ENCODE peak calls at places on chromosomes 1 and 21, in five cellular contexts. N is kidney, V is tibial nerve, U is body of pancreas, A is brain microvascular endothelial cell. Y is an unnamed sample.

GRCh38 chr1:198118136-198118535 is 38.7 kb upstream of the NEK7 start:
- DNase-seq in V (peak), A (peak), U (peak), N (peak), Y (peak)

GRCh38 chr1:33583567-33583966 is 111.1 kb downstream of the ZSCAN20 start:
- DNase-seq in N (no peak), V (no peak), A (no peak), U (no peak), Y (no peak)

GRCh38 chr1:84682047-84682446 is 8.2 kb downstream of the SSX2IP start:
- DNase-seq in V (no peak), A (no peak), N (no peak), U (no peak), Y (no peak)

GRCh38 chr1:170194451-170194850 is 48.7 kb downstream of the NTMT2 start:
- DNase-seq in A (no peak), U (no peak), N (no peak), V (no peak), Y (no peak)

GRCh38 chr1:151980287-151981177 is 13.1 kb downstream of the S100A10 start:
- DNase-seq in A (no peak), U (no peak), V (peak), N (peak), Y (no peak)

GRCh38 chr1:182415789-182416188 is 15.3 kb upstream of the TEDDM1 start:
- DNase-seq in A (no peak), U (no peak), V (no peak), N (no peak), Y (no peak)

GRCh38 chr1:21749109-21749508 is 33.8 kb downstream of the USP48 start:
- DNase-seq in N (no peak), A (no peak), U (no peak), V (no peak), Y (no peak)

GRCh38 chr1:213689260-213689659 is 298.5 kb upstream of the PROX1 start:
- DNase-seq in A (no peak), N (no peak), V (no peak), U (no peak), Y (no peak)

GRCh38 chr1:9755441-9755995 is 68.2 kb downstream of the CLSTN1 start:
- DNase-seq in U (no peak), V (no peak), N (no peak), A (no peak), Y (no peak)

GRCh38 chr1:115458426-115459114 is 120.5 kb upstream of the NGF start:
- DNase-seq in V (no peak), N (no peak), U (no peak), A (no peak), Y (no peak)

GRCh38 chr1:51558375-51558924 is 39.4 kb upstream of the EPS15 start:
- DNase-seq in N (no peak), U (no peak), V (no peak), A (peak), Y (peak)

GRCh38 chr21:38544681-38545080 is 46.4 kb upstream of the ERG start:
- DNase-seq in A (peak), N (no peak), U (no peak), V (no peak), Y (no peak)

GRCh38 chr21:42518216-42518615 is 4.6 kb downstream of the SLC37A1 start:
- DNase-seq in N (no peak), V (no peak), U (no peak), A (peak), Y (no peak)

GRCh38 chr21:44347911-44348451 is 5.4 kb upstream of the TRPM2 start:
- DNase-seq in N (peak), U (no peak), V (no peak), A (no peak), Y (no peak)

GRCh38 chr1:116568925-116569490 is 1.8 kb downstream of the CD58 start:
- DNase-seq in A (no peak), N (no peak), V (no peak), U (no peak), Y (no peak)

GRCh38 chr1:45526135-45526644 is 4.5 kb upstream of the PRDX1 start:
- DNase-seq in N (no peak), V (no peak), U (no peak), A (no peak), Y (no peak)

GRCh38 chr1:203342192-203342940 is 8.6 kb downstream of the FMOD start:
- DNase-seq in V (no peak), A (peak), N (no peak), U (peak), Y (no peak)

GRCh38 chr1:115977481-115978258 is 1.4 kb downstream of the SLC22A15 start:
- DNase-seq in N (no peak), U (no peak), V (no peak), A (no peak), Y (no peak)

GRCh38 chr1:156276966-156277381 is 5.7 kb downstream of the SMG5 start:
- DNase-seq in V (no peak), A (no peak), U (no peak), N (no peak), Y (no peak)

GRCh38 chr1:169515641-169516040 is 29.9 kb upstream of the SLC19A2 start:
- DNase-seq in N (no peak), A (no peak), U (no peak), V (no peak), Y (no peak)

GRCh38 chr21:42684109-42684916 is 30.9 kb downstream of the PDE9A start:
- DNase-seq in U (no peak), A (no peak), N (no peak), V (no peak), Y (no peak)

GRCh38 chr1:158422215-158422614 is 3.8 kb downstream of the OR10K2 start:
- DNase-seq in U (no peak), N (no peak), V (no peak), A (no peak), Y (no peak)

GRCh38 chr1:98991127-98992003 is 13.3 kb downstream of the PLPPR5 start:
- DNase-seq in N (no peak), A (peak), U (no peak), V (no peak), Y (peak)

GRCh38 chr21:46455575-46456385 is 2.9 kb upstream of the DIP2A start:
- DNase-seq in U (no peak), N (no peak), A (peak), V (no peak), Y (no peak)

GRCh38 chr1:220922951-220923350 is 43.7 kb downstream of the HLX start:
- DNase-seq in U (no peak), A (no peak), V (no peak), N (no peak), Y (no peak)

GRCh38 chr1:36352910-36353878 is 29.7 kb upstream of the EVA1B start:
- DNase-seq in N (peak), U (no peak), A (peak), V (no peak), Y (no peak)

GRCh38 chr1:201008666-201009360 is 14.7 kb downstream of the KIF21B start:
- DNase-seq in N (peak), A (no peak), V (no peak), U (no peak), Y (no peak)

GRCh38 chr21:28657576-28657975 is 335.1 kb downstream of the LTN1 start:
- DNase-seq in U (no peak), V (no peak), N (no peak), A (no peak), Y (no peak)

GRCh38 chr1:151540982-151541377 is 871 bp downstream of the TUFT1 start:
- DNase-seq in V (no peak), A (no peak), N (no peak), U (peak), Y (no peak)

GRCh38 chr1:193754732-193755427 is 568.5 kb upstream of the B3GALT2 start:
- DNase-seq in N (no peak), A (no peak), V (no peak), U (no peak), Y (no peak)

GRCh38 chr1:20685739-20686138 is 24.6 kb upstream of the DDOST start:
- DNase-seq in N (no peak), V (no peak), U (no peak), A (no peak), Y (no peak)

DNA sequence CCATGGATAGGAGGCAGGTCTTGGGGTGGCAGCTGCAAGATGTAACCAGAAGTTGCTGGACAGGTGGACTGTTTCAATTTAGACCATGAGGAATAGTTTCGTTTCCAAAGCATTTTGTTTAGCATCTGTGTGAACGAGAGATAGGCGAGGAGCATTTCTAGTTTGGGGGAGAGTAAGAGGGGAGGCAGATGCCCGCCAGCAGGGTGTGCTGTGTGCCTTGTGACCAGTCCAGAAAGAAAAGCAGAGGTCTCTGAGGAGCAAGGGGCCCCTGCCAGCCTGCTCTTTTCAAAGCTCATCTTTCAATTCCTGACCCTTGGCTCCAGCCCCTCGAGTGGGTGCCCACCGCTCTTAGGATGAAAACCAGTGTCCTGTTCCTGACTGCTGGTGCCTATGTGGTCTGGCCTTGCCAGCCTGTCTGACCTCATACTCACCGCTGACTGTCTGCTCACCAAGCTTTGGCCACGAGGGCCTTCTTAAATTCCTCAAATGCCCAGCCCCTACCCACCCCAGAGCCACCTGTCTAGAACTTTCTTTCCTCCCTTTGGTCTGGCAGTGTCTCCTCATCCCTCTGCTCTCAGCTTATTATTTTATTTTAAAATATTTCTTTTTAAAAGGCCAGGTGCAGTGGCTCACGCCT is 8.5 kb downstream of the SERINC2 start:
- DNase-seq in N (no peak), U (no peak), V (no peak), A (peak), Y (no peak)
- TF ChIP-seq CTCF in N (no peak), U (peak), V (no peak), A (peak), Y (peak)

GRCh38 chr1:38891753-38892152 is 10.4 kb upstream of the GJA9 start:
- DNase-seq in A (no peak), N (no peak), V (no peak), U (no peak), Y (no peak)
- TF ChIP-seq CTCF in A (peak), N (no peak), V (no peak), U (no peak), Y (no peak)

GRCh38 chr1:109516872-109517271 is 7.3 kb upstream of the AMIGO1 start:
- DNase-seq in A (no peak), V (no peak), N (no peak), U (no peak), Y (peak)
- TF ChIP-seq CTCF in A (no peak), V (no peak), N (no peak), U (no peak), Y (no peak)

DNA sequence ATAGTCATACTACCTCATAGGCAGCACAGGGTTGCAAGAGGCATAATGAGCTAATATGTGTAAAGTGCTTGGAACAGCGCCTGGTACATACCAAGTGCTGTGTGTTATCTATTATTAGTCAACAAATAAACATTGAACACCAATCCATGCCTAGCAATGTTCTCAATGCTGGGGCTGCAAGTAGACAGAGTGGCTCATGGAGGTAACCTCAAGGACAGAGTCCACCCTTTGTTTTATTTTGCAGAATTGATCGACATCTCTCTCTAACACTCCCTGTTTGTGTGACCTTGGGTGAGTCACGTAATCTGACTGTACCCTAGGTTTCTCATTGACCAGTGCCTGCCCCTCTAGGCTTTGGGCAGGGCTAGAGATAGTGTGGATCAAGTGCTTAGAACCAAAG is 164.0 kb upstream of the KLHDC7A start:
- DNase-seq in A (no peak), U (no peak), V (no peak), N (no peak), Y (no peak)
- TF ChIP-seq CTCF in A (no peak), U (no peak), V (no peak), N (no peak), Y (no peak)

DNA sequence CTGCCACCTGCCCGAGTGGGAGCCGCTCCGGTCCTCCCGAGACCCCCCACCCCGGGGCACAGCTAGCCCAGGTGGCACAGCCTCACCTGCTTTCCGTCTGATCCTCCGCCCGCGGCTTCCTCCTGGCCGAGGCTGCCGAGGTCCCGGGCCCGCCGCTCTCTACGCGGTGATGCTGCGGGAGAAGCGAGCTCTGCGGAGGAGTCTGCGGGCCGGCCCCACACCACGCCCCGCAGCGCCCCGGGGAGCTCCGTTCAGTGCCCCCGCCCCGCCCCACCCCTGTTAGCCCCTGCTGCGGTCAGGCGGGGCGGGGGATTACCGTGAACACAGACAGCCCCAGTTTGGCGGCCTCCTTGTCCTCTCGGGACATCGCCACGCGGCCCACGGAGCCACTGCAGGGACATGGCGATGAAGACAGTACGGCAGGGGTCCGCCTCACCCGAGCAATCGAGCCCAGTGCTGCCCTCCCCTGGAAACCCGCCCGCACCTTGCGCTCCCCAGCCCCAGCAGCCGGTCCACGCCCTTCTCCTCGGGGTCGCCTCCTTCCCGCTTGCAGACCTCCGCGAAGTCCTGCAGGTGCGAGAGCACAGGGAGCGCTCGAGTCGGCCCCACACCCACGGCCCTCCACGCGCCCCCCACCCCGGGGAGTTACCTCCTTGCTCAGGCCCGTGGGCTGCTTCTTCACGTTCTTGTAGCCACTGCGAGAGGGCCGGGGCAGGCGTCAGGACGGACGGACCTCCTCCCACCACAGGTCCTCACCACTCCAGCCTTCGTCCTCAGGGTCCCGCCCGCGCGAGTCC is 933 bp downstream of the C1orf35 start:
- DNase-seq in A (no peak), N (peak), V (no peak), U (peak), Y (no peak)
- TF ChIP-seq CTCF in A (peak), N (no peak), V (no peak), U (peak), Y (no peak)

DNA sequence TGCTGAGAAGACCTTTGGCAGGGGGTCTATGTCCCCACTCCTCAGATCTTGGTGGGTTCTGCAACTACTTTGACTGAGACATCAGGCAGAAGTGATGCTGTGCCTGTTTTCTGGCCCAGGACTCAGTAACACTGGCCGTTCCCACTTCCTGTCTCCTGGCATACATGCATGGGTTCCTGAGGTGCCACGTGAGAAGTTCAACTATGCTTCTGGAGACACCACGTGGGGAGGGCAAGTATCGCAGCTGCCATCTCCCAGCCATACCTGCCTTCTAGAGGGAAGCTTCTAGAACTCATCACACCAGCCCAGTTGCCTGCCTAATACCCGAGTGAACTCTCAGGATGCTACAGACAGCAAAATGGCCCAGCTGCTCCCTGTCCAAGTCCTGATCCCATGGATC is 65.8 kb downstream of the TRABD2B start:
- DNase-seq in N (no peak), U (no peak), A (no peak), V (no peak), Y (no peak)
- TF ChIP-seq CTCF in N (peak), U (peak), A (peak), V (no peak), Y (peak)

GRCh38 chr1:53478186-53478585 is 19.0 kb downstream of the DMRTB1 start:
- DNase-seq in V (no peak), A (no peak), N (no peak), U (no peak), Y (no peak)

GRCh38 chr1:53483170-53483569 is 24.0 kb downstream of the DMRTB1 start:
- DNase-seq in A (no peak), V (no peak), N (no peak), U (no peak), Y (no peak)

GRCh38 chr1:53481456-53481855 is 22.3 kb downstream of the DMRTB1 start:
- DNase-seq in U (no peak), A (no peak), V (no peak), N (no peak), Y (no peak)

GRCh38 chr1:53482441-53483153 is 23.4 kb downstream of the DMRTB1 start:
- DNase-seq in V (no peak), N (no peak), U (no peak), A (no peak), Y (no peak)

GRCh38 chr1:53480678-53481077 is 21.5 kb downstream of the DMRTB1 start:
- DNase-seq in A (no peak), V (no peak), U (no peak), N (no peak), Y (no peak)
- TF ChIP-seq CTCF in A (no peak), V (no peak), U (no peak), N (no peak), Y (no peak)

GRCh38 chr1:6165441-6165985 is 14.6 kb downstream of the CHD5 start:
- DNase-seq in U (no peak), A (no peak), V (no peak), N (no peak), Y (no peak)
- TF ChIP-seq CTCF in U (no peak), A (no peak), V (no peak), N (no peak), Y (no peak)